ENCODE peak calls at places on chromosomes 3 and 15, in five cellular contexts. L is heart left ventricle, Y is HepG2, H is tibial nerve, M is Peyer's patch. J is an unnamed sample.

GRCh38 chr3:102129774-102130608 is 280.7 kb downstream of the NFKBIZ start:
- DNase-seq in L (no peak), Y (no peak), H (no peak), M (no peak), J (peak)

GRCh38 chr15:39135989-39136388 is 444.9 kb upstream of the THBS1 start:
- DNase-seq in L (no peak), Y (no peak), H (no peak), M (no peak), J (no peak)

GRCh38 chr3:46435327-46435726 is 28.3 kb downstream of the CCRL2 start:
- DNase-seq in L (no peak), Y (no peak), H (no peak), M (no peak), J (no peak)

GRCh38 chr3:25513642-25514266 is 85.7 kb downstream of the RARB start:
- DNase-seq in L (peak), Y (no peak), H (no peak), M (no peak), J (no peak)

GRCh38 chr15:60477991-60478632 is 830 bp downstream of the ICE2 start:
- DNase-seq in L (no peak), Y (peak), H (no peak), M (no peak), J (peak)

GRCh38 chr3:83968386-83968785 is 990.4 kb upstream of the CADM2 start:
- DNase-seq in L (no peak), Y (no peak), H (no peak), M (no peak), J (no peak)

GRCh38 chr3:88301273-88302002 is 151.7 kb downstream of the C3orf38 start:
- DNase-seq in L (no peak), Y (no peak), H (no peak), M (no peak), J (no peak)

GRCh38 chr15:48547305-48547704 is 98.2 kb downstream of the FBN1 start:
- DNase-seq in L (no peak), Y (no peak), H (no peak), M (no peak), J (no peak)

GRCh38 chr15:22963546-22964125 is 16.5 kb downstream of the CYFIP1 start:
- DNase-seq in L (no peak), Y (no peak), H (no peak), M (peak), J (no peak)

GRCh38 chr3:131804565-131805133 is 230.2 kb downstream of the CPNE4 start:
- DNase-seq in L (peak), Y (no peak), H (no peak), M (no peak), J (no peak)

GRCh38 chr3:5731100-5731499 is 543.6 kb downstream of the EDEM1 start:
- DNase-seq in L (no peak), Y (no peak), H (no peak), M (no peak), J (peak)

DNA sequence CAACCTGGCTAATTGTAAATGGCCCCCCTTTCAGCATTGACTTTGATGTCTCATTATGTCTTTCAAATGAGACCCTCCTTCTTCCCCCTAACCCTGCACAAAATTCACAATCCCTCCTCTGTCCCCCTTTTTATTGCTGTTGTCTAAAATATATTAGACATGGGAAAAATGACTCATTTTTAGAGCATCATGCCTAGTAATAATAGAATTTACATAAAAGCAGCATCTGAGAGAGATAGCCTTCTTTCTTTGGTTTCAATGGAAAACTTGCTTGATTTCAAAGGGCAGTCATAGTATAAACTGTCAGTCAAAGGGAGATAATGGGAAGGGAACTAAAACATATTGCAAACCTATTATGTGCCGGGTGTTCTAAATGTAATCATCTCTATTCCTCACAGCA is 34.6 kb upstream of the GREM1 start:
- DNase-seq in L (no peak), Y (no peak), H (no peak), M (no peak), J (no peak)
- H3K4me3 ChIP-seq in L (no peak), Y (no peak), H (no peak), M (no peak), J (no peak)

DNA sequence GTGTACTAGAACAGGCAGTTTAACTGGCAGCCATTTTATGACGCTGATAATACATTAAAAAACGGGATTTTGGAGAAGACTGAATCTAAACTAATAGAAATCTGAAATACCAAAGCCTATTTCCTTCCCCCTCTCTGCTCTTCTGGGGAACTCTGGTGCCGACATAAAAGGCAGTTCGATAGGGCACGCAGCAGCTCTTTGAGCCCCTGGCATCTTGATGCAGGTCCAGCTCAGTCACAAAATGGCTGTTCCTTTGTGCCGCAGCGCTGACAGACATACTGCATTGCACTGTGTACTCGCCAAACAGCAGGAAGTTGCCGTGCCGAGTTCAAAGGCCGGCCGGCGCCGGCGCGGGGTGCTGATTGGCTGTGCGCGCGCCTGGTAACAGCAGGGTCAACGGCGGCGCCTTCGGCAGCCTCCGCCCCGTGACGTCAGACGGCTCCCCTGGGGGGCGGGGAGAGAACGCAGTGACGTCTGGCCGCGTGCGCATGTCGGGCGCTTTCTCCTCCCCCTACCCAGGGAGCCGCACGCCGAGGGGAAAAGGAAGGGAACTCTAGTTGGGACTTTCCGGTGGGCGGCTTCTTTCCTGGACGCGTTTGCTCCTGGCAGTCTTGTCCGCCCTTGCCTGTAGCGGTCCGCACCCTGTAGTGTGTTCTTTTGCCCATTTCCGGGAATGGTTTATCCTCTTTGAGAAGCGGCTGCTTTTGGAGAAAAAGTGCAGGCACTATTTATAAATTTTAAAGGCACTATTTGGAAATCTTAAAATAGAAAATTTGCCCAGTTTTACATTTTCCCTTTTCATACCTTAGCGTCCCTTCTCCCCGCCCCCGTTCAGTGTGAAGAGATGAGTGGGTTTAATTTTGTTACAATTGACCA is 4.1 kb downstream of the CHD2 start:
- DNase-seq in L (peak), Y (peak), H (peak), M (peak), J (peak)
- TF ChIP-seq POLR2A in L (peak), Y (peak), H (peak), M (peak), J (peak)

DNA sequence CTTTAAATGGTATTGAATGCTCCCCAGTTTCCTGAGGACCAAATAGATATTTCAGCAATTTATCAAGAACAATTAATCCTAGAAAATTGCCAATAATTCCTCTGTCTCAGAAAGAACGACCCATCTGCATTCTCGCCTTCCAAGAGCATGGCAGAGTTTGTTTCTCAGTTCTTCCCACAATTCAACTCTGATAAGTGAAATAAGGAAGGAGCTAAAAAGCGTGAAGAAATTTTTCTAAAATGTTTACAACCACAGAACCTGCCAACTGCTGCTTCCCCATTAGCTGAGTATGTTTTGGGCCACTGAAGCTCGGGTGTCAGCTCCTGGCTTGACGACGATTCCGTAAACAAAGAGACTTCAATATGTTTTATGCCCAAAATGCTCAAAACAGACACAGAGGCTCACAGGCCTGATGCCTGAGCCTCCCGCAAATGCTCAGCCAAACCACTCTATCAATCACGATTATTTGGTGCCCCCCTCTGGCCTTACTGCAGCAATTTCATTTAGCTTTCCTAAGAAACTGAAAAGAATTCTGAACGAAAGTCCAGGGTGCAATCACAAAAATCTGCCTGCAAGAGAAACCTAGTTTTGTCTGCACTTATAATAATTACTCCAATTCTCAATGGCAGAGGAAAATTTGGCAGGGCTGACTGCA is 259.2 kb upstream of the CCDC54 start:
- DNase-seq in L (peak), Y (peak), H (peak), M (no peak), J (peak)
- H3K4me3 ChIP-seq in L (no peak), Y (no peak), H (no peak), M (no peak), J (no peak)

GRCh38 chr15:31131853-31132375 is 30.4 kb upstream of the TRPM1 start:
- DNase-seq in L (no peak), Y (no peak), H (no peak), M (no peak), J (no peak)
- TF ChIP-seq POLR2A in L (no peak), Y (no peak), H (no peak), M (no peak), J (no peak)

GRCh38 chr3:65605876-65606432 is 432.8 kb downstream of the MAGI1 start:
- DNase-seq in L (no peak), Y (no peak), H (no peak), M (no peak), J (no peak)

GRCh38 chr3:65603631-65604030 is 435.1 kb downstream of the MAGI1 start:
- DNase-seq in L (no peak), Y (no peak), H (no peak), M (no peak), J (no peak)

GRCh38 chr3:65600888-65601287 is 437.8 kb downstream of the MAGI1 start:
- DNase-seq in L (no peak), Y (no peak), H (no peak), M (no peak), J (no peak)

GRCh38 chr3:65607101-65607500 is 431.6 kb downstream of the MAGI1 start:
- DNase-seq in L (no peak), Y (no peak), H (no peak), M (no peak), J (no peak)

GRCh38 chr3:65604863-65605526 is 433.7 kb downstream of the MAGI1 start:
- DNase-seq in L (no peak), Y (no peak), H (no peak), M (no peak), J (no peak)
- H3K4me3 ChIP-seq in L (no peak), Y (no peak), H (no peak), M (no peak), J (no peak)

GRCh38 chr15:90950676-90951075 is 4.0 kb upstream of the RCCD1 start:
- DNase-seq in L (no peak), Y (no peak), H (no peak), M (no peak), J (no peak)
- TF ChIP-seq POLR2A in L (no peak), Y (no peak), H (no peak), M (no peak), J (no peak)

DNA sequence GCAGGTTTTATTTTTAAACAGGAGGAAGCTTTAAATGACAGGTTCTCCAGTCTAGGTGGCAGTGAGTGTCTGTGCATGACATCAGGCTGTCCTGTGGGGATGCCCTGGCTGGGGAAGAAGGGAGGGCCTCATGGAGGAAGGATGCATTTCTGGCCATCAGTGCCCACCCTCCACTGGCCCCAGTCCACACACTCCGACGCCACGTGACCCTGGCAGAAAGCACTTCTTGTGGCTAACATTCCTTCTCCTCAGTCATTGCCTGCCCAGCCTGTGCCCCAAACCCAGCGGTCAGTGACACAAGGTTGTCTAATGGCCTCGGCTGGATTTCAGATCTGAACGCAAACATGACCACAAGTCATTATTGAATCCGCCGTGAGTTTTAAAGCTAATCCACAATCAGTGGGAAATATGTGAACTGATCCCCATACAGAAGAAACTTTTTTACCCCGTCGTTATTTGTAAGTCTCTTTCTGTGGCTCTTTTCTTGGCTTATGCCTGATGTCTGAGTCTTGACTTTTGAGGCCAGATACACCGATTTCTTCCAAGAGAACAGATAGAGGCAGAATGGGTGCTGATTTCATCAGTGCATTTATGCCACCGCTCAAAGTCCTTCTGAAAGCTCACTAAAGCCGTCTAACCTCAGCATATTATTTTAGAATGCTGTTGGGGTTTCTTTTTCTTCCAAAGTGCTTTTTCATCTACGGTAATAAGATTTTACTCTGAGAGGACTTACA is 17.3 kb upstream of the LRRK1 start:
- DNase-seq in L (no peak), Y (no peak), H (no peak), M (no peak), J (no peak)
- H3K4me3 ChIP-seq in L (no peak), Y (peak), H (no peak), M (no peak), J (no peak)

GRCh38 chr3:41243183-41243582 is 43.9 kb downstream of the CTNNB1 start:
- DNase-seq in L (no peak), Y (no peak), H (no peak), M (no peak), J (no peak)
- TF ChIP-seq POLR2A in L (no peak), Y (no peak), H (no peak), M (no peak), J (no peak)

GRCh38 chr3:57893668-57894067 is 114.6 kb upstream of the FLNB start:
- DNase-seq in L (no peak), Y (no peak), H (no peak), M (no peak), J (no peak)
- H3K4me3 ChIP-seq in L (peak), Y (no peak), H (no peak), M (no peak), J (no peak)

J was measured in NB4.